ENCODE peak calls at places on chromosomes 3 and 15, in five cellular contexts. One of them, this sample, is unnamed.

GRCh38 chr15:93823971-93824866 is 407.1 kb upstream of the MCTP2 start:
- DNase-seq in hepatocyte: no peak
- DNase-seq in PC-9: no peak
- DNase-seq in DND-41: no peak
- DNase-seq in endothelial cell of umbilical vein: no peak
- DNase-seq in this sample: no peak

GRCh38 chr3:38270606-38271005 is 5.0 kb downstream of the SLC22A13 start:
- DNase-seq in hepatocyte: no peak
- DNase-seq in PC-9: no peak
- DNase-seq in DND-41: no peak
- DNase-seq in endothelial cell of umbilical vein: no peak
- DNase-seq in this sample: no peak

GRCh38 chr3:46576899-46577298 is 10.8 kb upstream of the LRRC2 start:
- DNase-seq in hepatocyte: peak
- DNase-seq in PC-9: no peak
- DNase-seq in DND-41: no peak
- DNase-seq in endothelial cell of umbilical vein: no peak
- DNase-seq in this sample: no peak

GRCh38 chr3:170178631-170179030 is 2.9 kb downstream of the PHC3 start:
- DNase-seq in hepatocyte: no peak
- DNase-seq in PC-9: no peak
- DNase-seq in DND-41: peak
- DNase-seq in endothelial cell of umbilical vein: no peak
- DNase-seq in this sample: no peak

GRCh38 chr15:72599855-72600464 is 54.5 kb upstream of the GOLGA6B start:
- DNase-seq in hepatocyte: peak
- DNase-seq in PC-9: peak
- DNase-seq in DND-41: peak
- DNase-seq in endothelial cell of umbilical vein: peak
- DNase-seq in this sample: peak

GRCh38 chr15:94097567-94097966 is 133.8 kb upstream of the MCTP2 start:
- DNase-seq in hepatocyte: no peak
- DNase-seq in PC-9: no peak
- DNase-seq in DND-41: no peak
- DNase-seq in endothelial cell of umbilical vein: no peak
- DNase-seq in this sample: peak

GRCh38 chr3:105401691-105402149 is 35.0 kb downstream of the ALCAM start:
- DNase-seq in hepatocyte: no peak
- DNase-seq in PC-9: peak
- DNase-seq in DND-41: no peak
- DNase-seq in endothelial cell of umbilical vein: peak
- DNase-seq in this sample: peak

GRCh38 chr3:113754486-113755159 is 7.8 kb downstream of the ATP6V1A start:
- DNase-seq in hepatocyte: no peak
- DNase-seq in PC-9: no peak
- DNase-seq in DND-41: no peak
- DNase-seq in endothelial cell of umbilical vein: no peak
- DNase-seq in this sample: no peak

GRCh38 chr15:69568621-69569020 is 116.0 kb downstream of the RPLP1 start:
- DNase-seq in hepatocyte: no peak
- DNase-seq in PC-9: no peak
- DNase-seq in DND-41: no peak
- DNase-seq in endothelial cell of umbilical vein: no peak
- DNase-seq in this sample: peak

DNA sequence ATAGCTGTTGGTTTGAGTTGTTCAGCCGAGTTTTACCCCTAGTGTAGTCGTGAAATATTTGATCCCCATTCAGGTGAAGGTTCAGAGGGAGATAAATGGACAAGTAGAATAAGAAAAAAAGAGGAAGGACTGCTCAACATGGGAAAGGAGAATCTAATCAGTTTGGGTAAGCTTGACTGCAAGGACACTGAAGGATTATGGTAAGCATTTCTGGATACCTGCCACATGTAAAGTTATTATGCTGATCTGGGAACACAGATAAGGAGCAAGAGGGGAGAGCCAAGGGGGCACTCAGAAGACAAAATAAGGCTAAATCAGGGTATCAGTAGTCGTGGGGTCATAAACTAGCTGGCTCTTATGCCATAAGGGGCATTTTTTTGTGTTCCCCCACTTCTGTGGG is 49.9 kb downstream of the TFG start:
- DNase-seq in hepatocyte: no peak
- DNase-seq in PC-9: no peak
- DNase-seq in DND-41: no peak
- DNase-seq in endothelial cell of umbilical vein: peak
- DNase-seq in this sample: no peak
- H3K27ac ChIP-seq in hepatocyte: no peak
- H3K27ac ChIP-seq in PC-9: no peak
- H3K27ac ChIP-seq in DND-41: no peak
- H3K27ac ChIP-seq in endothelial cell of umbilical vein: no peak
- H3K27ac ChIP-seq in this sample: no peak

GRCh38 chr3:55630280-55630920 is 143.3 kb upstream of the WNT5A start:
- DNase-seq in hepatocyte: no peak
- DNase-seq in PC-9: no peak
- DNase-seq in DND-41: no peak
- DNase-seq in endothelial cell of umbilical vein: no peak
- DNase-seq in this sample: no peak

GRCh38 chr3:55629432-55629831 is 142.3 kb upstream of the WNT5A start:
- DNase-seq in hepatocyte: peak
- DNase-seq in PC-9: peak
- DNase-seq in DND-41: no peak
- DNase-seq in endothelial cell of umbilical vein: no peak
- DNase-seq in this sample: peak

GRCh38 chr3:55633333-55633732 is 146.2 kb upstream of the WNT5A start:
- DNase-seq in hepatocyte: no peak
- DNase-seq in PC-9: no peak
- DNase-seq in DND-41: no peak
- DNase-seq in endothelial cell of umbilical vein: no peak
- DNase-seq in this sample: no peak

GRCh38 chr3:55630921-55631299 is 143.8 kb upstream of the WNT5A start:
- DNase-seq in hepatocyte: no peak
- DNase-seq in PC-9: no peak
- DNase-seq in DND-41: no peak
- DNase-seq in endothelial cell of umbilical vein: no peak
- DNase-seq in this sample: no peak

GRCh38 chr3:55631766-55632331 is 144.7 kb upstream of the WNT5A start:
- DNase-seq in hepatocyte: no peak
- DNase-seq in PC-9: no peak
- DNase-seq in DND-41: no peak
- DNase-seq in endothelial cell of umbilical vein: no peak
- DNase-seq in this sample: no peak
- TF ChIP-seq EZH2 in hepatocyte: no peak
- TF ChIP-seq EZH2 in PC-9: no peak
- TF ChIP-seq EZH2 in DND-41: no peak
- TF ChIP-seq EZH2 in endothelial cell of umbilical vein: no peak
- TF ChIP-seq EZH2 in this sample: no peak

DNA sequence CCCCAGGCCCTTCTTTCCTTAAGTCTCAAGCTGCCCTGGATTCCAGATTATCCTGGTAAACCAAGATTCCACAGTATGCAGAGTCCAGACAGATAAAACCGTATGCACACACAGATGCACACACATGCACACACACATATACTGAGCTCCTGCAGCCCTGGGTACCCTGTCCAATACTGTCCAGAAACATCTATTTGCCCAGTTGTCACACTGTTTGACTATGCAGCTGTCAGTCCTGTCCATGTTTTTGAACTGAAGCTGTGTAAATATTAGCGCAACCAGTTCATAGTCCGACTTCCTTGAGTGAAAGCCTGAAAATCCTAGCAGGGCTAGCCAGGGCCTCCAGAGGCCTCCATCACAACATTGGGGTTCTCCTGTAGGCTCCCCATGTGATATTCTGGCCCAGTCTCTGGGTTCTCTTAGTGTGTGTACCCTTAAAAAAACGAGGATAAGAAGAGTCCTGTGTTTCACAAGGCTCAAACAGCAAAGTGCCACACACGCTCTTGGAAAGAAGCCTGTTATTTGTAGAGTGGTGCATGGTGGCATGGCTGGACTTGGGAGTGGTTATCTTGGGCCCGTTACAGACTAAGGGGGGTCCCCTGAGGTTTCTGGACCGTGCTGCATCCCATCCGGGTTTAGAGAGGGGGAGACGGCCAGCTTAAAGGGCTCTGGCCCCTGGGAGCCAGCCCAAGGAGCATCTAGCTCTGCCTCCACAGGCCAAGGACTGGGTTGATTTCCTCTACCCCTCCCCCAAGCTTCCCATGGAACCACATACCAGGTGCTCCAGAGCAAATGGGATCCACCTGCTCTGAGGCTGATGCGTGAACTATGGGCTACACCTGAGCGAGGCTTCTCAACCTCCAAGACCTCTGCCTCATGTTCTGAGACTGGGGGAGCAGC is 108.3 kb downstream of the IQSEC1 start:
- DNase-seq in hepatocyte: peak
- DNase-seq in PC-9: no peak
- DNase-seq in DND-41: no peak
- DNase-seq in endothelial cell of umbilical vein: no peak
- DNase-seq in this sample: no peak
- H3K27ac ChIP-seq in hepatocyte: peak
- H3K27ac ChIP-seq in PC-9: no peak
- H3K27ac ChIP-seq in DND-41: no peak
- H3K27ac ChIP-seq in endothelial cell of umbilical vein: no peak
- H3K27ac ChIP-seq in this sample: no peak

GRCh38 chr15:41659190-41659589 is 1.0 kb upstream of the MGA start:
- DNase-seq in hepatocyte: no peak
- DNase-seq in PC-9: no peak
- DNase-seq in DND-41: no peak
- DNase-seq in endothelial cell of umbilical vein: no peak
- DNase-seq in this sample: no peak
- TF ChIP-seq EZH2 in hepatocyte: no peak
- TF ChIP-seq EZH2 in PC-9: no peak
- TF ChIP-seq EZH2 in DND-41: no peak
- TF ChIP-seq EZH2 in endothelial cell of umbilical vein: no peak
- TF ChIP-seq EZH2 in this sample: no peak

DNA sequence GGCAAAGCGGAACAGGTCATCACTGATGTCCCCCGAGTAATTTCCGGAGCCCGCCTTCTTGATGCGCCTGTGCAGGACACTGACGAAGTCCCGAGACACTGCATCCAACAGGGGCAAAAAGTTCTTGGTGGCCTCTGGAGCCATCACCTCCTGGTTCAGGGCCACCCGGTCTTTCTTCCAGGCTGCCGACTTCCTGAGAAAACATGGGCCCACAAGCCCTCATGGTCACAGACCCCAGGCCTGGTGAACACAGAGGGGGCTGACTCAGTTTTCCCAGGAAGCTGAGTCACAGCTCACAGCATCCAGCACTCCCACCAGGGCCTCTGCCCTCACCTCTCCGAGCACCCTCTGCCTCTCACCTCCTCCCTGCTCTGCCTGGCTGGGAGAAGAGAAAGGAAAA is 22.4 kb downstream of the CYP11A1 start:
- DNase-seq in hepatocyte: no peak
- DNase-seq in PC-9: no peak
- DNase-seq in DND-41: no peak
- DNase-seq in endothelial cell of umbilical vein: peak
- DNase-seq in this sample: peak
- H3K27ac ChIP-seq in hepatocyte: no peak
- H3K27ac ChIP-seq in PC-9: no peak
- H3K27ac ChIP-seq in DND-41: no peak
- H3K27ac ChIP-seq in endothelial cell of umbilical vein: no peak
- H3K27ac ChIP-seq in this sample: peak

DNA sequence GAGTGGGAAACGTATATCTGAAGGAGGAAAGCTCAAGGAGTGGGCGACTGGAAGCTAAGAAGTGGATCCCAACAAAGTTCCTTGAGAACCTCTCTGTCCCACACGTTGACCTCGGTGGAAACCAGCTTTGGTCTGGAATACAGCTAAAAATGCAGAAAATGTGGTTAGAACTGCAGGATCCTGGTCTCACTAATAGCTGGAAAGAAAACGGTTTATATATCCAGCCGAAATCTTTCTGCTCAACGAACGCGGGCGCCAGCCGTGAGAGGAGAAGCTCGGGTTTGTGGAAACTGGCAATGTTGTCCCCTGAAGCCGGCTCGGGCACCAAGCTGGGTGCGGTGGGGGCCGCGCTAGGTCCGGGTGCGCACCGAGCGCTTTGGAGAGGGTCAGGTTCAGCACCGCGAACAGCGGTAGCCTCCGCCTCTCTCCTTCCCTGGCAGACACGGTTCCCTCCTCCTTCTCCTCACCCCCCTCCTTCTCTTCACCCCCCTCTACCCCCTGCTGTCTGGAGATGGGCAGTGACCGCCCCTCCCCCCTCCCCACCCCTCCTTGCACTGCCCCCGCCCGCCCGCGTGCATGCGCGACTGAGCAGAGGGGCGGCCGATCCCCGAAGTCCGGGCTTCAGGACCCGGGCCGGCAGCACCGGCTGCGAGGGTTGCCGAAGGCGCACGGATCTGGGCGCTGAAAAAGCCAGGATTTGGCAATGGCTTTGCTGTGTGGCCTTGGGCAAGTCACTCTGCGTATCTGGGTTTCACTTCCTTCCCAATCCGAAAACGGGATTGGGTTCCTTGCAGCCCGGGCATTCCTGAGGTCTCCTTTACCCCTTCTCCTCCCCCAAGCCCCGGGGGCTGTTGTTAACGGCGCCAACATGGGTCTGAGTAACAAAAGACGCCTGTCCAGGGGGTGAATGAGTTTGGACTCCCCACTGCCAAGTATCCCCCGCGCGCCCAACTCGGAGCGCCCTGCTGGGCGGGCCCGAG is at the start of gene SKOR1:
- DNase-seq in hepatocyte: peak
- DNase-seq in PC-9: no peak
- DNase-seq in DND-41: no peak
- DNase-seq in endothelial cell of umbilical vein: no peak
- DNase-seq in this sample: peak
- TF ChIP-seq EZH2 in hepatocyte: no peak
- TF ChIP-seq EZH2 in PC-9: no peak
- TF ChIP-seq EZH2 in DND-41: no peak
- TF ChIP-seq EZH2 in endothelial cell of umbilical vein: no peak
- TF ChIP-seq EZH2 in this sample: peak

DNA sequence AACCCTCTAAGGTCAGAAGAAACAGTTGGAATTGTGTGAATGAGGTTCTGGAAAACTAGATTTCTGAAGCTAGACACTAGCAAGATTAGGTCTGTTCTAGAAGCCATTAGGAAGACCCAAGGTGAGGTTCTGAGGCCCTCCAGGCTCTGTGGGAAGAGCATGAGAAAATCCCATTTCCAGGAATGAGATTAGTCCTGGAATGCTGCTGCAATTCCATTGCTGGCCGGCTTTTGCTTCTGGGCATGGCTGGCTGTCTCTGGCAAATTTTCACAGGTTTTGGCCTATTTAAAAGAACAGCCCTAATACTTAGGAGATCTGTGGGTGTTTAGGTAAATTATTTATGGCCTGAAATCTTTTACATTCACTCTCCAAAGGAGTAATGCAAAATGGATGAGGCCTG is 26.9 kb upstream of the PYDC2 start:
- DNase-seq in hepatocyte: no peak
- DNase-seq in PC-9: no peak
- DNase-seq in DND-41: no peak
- DNase-seq in endothelial cell of umbilical vein: no peak
- DNase-seq in this sample: no peak
- H3K27ac ChIP-seq in hepatocyte: no peak
- H3K27ac ChIP-seq in PC-9: no peak
- H3K27ac ChIP-seq in DND-41: no peak
- H3K27ac ChIP-seq in endothelial cell of umbilical vein: no peak
- H3K27ac ChIP-seq in this sample: no peak

This sample was measured in astrocyte.